ENCODE peak calls at places on chromosomes 3 and 15, in ten cellular contexts. Z is NCI-H1092 treated with DMSO at 0.1 percent for 48 hours; D is stomach; I is transverse colon; J is Right ventricle myocardium superior; W is Right ventricle myocardium inferior; L is NCI-H1436; O is stimulated activated CD8-positive, alpha-beta memory T cell treated with anti-CD3 and anti-CD28 coated beads, Interleukin-15, amount 100 ng/mL, for 24 hours; U is activated CD4-positive, alpha-beta T cell treated with anti-CD3 and anti-CD28 coated beads, Interleukin-2, amount 10 ng/mL, durations not matched to agents 7 days and 5 days; C is C1 segment of cervical spinal cord. H is an unnamed sample.

GRCh38 chr15:29110733-29111132 is 158.9 kb downstream of the NSMCE3 start:
- DNase-seq in U (no peak), Z (no peak), I (no peak), O (no peak), J (no peak), L (no peak), W (no peak), D (no peak), C (no peak), H (no peak)

GRCh38 chr3:49417516-49418120 is 4.7 kb downstream of the AMT start:
- DNase-seq in J (peak), W (no peak), I (no peak), C (no peak), U (no peak), Z (no peak), L (no peak), D (no peak), O (no peak), H (no peak)

GRCh38 chr15:79849789-79850188 is 47.0 kb downstream of the MTHFS start:
- DNase-seq in D (peak), J (no peak), Z (peak), C (no peak), I (no peak), O (no peak), W (no peak), U (peak), L (no peak), H (peak)

GRCh38 chr3:177351195-177351594 is 153.9 kb upstream of the TBL1XR1 start:
- DNase-seq in U (no peak), C (no peak), I (no peak), D (no peak), L (no peak), J (no peak), Z (no peak), O (no peak), W (no peak), H (no peak)

GRCh38 chr15:39855400-39855799 is 64.7 kb downstream of the GPR176 start:
- DNase-seq in D (no peak), O (no peak), W (no peak), J (no peak), U (no peak), L (no peak), I (no peak), C (no peak), Z (no peak), H (no peak)

GRCh38 chr3:30934208-30934550 is 39.7 kb upstream of the GADL1 start:
- DNase-seq in J (no peak), I (no peak), O (no peak), W (no peak), L (no peak), C (no peak), Z (peak), D (no peak), U (no peak), H (no peak)

GRCh38 chr15:56760186-56760585 is 26.9 kb upstream of the ZNF280D start:
- DNase-seq in U (no peak), Z (no peak), L (no peak), D (no peak), W (no peak), I (no peak), O (no peak), J (no peak), C (no peak), H (no peak)

GRCh38 chr15:90414408-90415028 is 26.5 kb downstream of the IQGAP1 start:
- DNase-seq in D (no peak), C (no peak), J (no peak), L (no peak), I (no peak), W (no peak), Z (no peak), U (peak), O (no peak), H (no peak)

GRCh38 chr3:184822654-184823053 is 10.7 kb downstream of the VPS8 start:
- DNase-seq in I (no peak), O (no peak), C (no peak), W (no peak), L (no peak), D (no peak), J (no peak), Z (no peak), U (no peak), H (no peak)

GRCh38 chr3:46901591-46902187 is 24.2 kb downstream of the PTH1R start:
- DNase-seq in L (no peak), O (no peak), D (no peak), W (no peak), U (no peak), Z (no peak), C (no peak), J (no peak), I (no peak), H (no peak)

GRCh38 chr15:86813892-86814291 is 734.2 kb downstream of the AGBL1 start:
- DNase-seq in C (no peak), W (no peak), D (no peak), I (no peak), O (no peak), J (no peak), L (no peak), U (no peak), Z (no peak), H (no peak)

H was measured in erythroblast.